ENCODE peak calls at places on chromosomes 7 and 10, in eight cellular contexts. One of them, this sample, is unnamed.

GRCh38 chr7:104891949-104892348 is 122.1 kb upstream of the KMT2E start:
- DNase-seq in HL-60: no peak
- DNase-seq in IMR-90: no peak
- DNase-seq in Panc1: no peak
- DNase-seq in Peyer's patch: no peak
- DNase-seq in fibroblast of villous mesenchyme: no peak
- DNase-seq in right lobe of liver: no peak
- DNase-seq in tibial artery: no peak
- DNase-seq in this sample: no peak

GRCh38 chr10:77359287-77359691 is 278.3 kb downstream of the KCNMA1 start:
- DNase-seq in HL-60: no peak
- DNase-seq in IMR-90: no peak
- DNase-seq in Panc1: no peak
- DNase-seq in Peyer's patch: no peak
- DNase-seq in fibroblast of villous mesenchyme: no peak
- DNase-seq in right lobe of liver: no peak
- DNase-seq in tibial artery: no peak
- DNase-seq in this sample: no peak

GRCh38 chr10:128063736-128064614 is 62.2 kb downstream of the MKI67 start:
- DNase-seq in HL-60: peak
- DNase-seq in IMR-90: no peak
- DNase-seq in Panc1: no peak
- DNase-seq in Peyer's patch: peak
- DNase-seq in fibroblast of villous mesenchyme: no peak
- DNase-seq in right lobe of liver: peak
- DNase-seq in tibial artery: no peak
- DNase-seq in this sample: no peak

GRCh38 chr7:11427686-11428273 is 404.2 kb downstream of the THSD7A start:
- DNase-seq in HL-60: peak
- DNase-seq in IMR-90: peak
- DNase-seq in Panc1: peak
- DNase-seq in Peyer's patch: no peak
- DNase-seq in fibroblast of villous mesenchyme: peak
- DNase-seq in right lobe of liver: no peak
- DNase-seq in tibial artery: no peak
- DNase-seq in this sample: peak

GRCh38 chr7:73438547-73439245 is 5.1 kb downstream of the FZD9 start:
- DNase-seq in HL-60: no peak
- DNase-seq in IMR-90: no peak
- DNase-seq in Panc1: no peak
- DNase-seq in Peyer's patch: no peak
- DNase-seq in fibroblast of villous mesenchyme: no peak
- DNase-seq in right lobe of liver: no peak
- DNase-seq in tibial artery: no peak
- DNase-seq in this sample: no peak

GRCh38 chr10:71241899-71242620 is 29.7 kb downstream of the UNC5B start:
- DNase-seq in HL-60: peak
- DNase-seq in IMR-90: no peak
- DNase-seq in Panc1: no peak
- DNase-seq in Peyer's patch: no peak
- DNase-seq in fibroblast of villous mesenchyme: no peak
- DNase-seq in right lobe of liver: no peak
- DNase-seq in tibial artery: no peak
- DNase-seq in this sample: no peak

GRCh38 chr7:5495581-5496375 is 72.1 kb upstream of the TNRC18 start:
- DNase-seq in HL-60: no peak
- DNase-seq in IMR-90: no peak
- DNase-seq in Panc1: no peak
- DNase-seq in Peyer's patch: no peak
- DNase-seq in fibroblast of villous mesenchyme: no peak
- DNase-seq in right lobe of liver: peak
- DNase-seq in tibial artery: peak
- DNase-seq in this sample: no peak

GRCh38 chr10:124917168-124917938 is 24.6 kb upstream of the ZRANB1 start:
- DNase-seq in HL-60: peak
- DNase-seq in IMR-90: peak
- DNase-seq in Panc1: no peak
- DNase-seq in Peyer's patch: peak
- DNase-seq in fibroblast of villous mesenchyme: peak
- DNase-seq in right lobe of liver: peak
- DNase-seq in tibial artery: peak
- DNase-seq in this sample: peak

GRCh38 chr10:119652361-119652760 is 1.2 kb downstream of the BAG3 start:
- DNase-seq in HL-60: no peak
- DNase-seq in IMR-90: peak
- DNase-seq in Panc1: no peak
- DNase-seq in Peyer's patch: no peak
- DNase-seq in fibroblast of villous mesenchyme: peak
- DNase-seq in right lobe of liver: no peak
- DNase-seq in tibial artery: no peak
- DNase-seq in this sample: peak

GRCh38 chr7:113144839-113145238 is 26.5 kb upstream of the SMIM30 start:
- DNase-seq in HL-60: no peak
- DNase-seq in IMR-90: no peak
- DNase-seq in Panc1: no peak
- DNase-seq in Peyer's patch: no peak
- DNase-seq in fibroblast of villous mesenchyme: no peak
- DNase-seq in right lobe of liver: no peak
- DNase-seq in tibial artery: no peak
- DNase-seq in this sample: no peak

GRCh38 chr10:96625173-96625572 is 38.4 kb upstream of the TM9SF3 start:
- DNase-seq in HL-60: no peak
- DNase-seq in IMR-90: no peak
- DNase-seq in Panc1: no peak
- DNase-seq in Peyer's patch: no peak
- DNase-seq in fibroblast of villous mesenchyme: no peak
- DNase-seq in right lobe of liver: no peak
- DNase-seq in tibial artery: no peak
- DNase-seq in this sample: no peak

GRCh38 chr7:139623518-139623917 is 100.0 kb downstream of the CLEC2L start:
- DNase-seq in HL-60: no peak
- DNase-seq in IMR-90: peak
- DNase-seq in Panc1: no peak
- DNase-seq in Peyer's patch: no peak
- DNase-seq in fibroblast of villous mesenchyme: no peak
- DNase-seq in right lobe of liver: no peak
- DNase-seq in tibial artery: no peak
- DNase-seq in this sample: no peak

GRCh38 chr10:91551856-91552255 is 81.0 kb downstream of the PPP1R3C start:
- DNase-seq in HL-60: no peak
- DNase-seq in IMR-90: peak
- DNase-seq in Panc1: peak
- DNase-seq in Peyer's patch: no peak
- DNase-seq in fibroblast of villous mesenchyme: peak
- DNase-seq in right lobe of liver: peak
- DNase-seq in tibial artery: peak
- DNase-seq in this sample: peak

GRCh38 chr7:31000161-31000693 is 36.5 kb downstream of the GHRHR start:
- DNase-seq in HL-60: peak
- DNase-seq in IMR-90: no peak
- DNase-seq in Panc1: no peak
- DNase-seq in Peyer's patch: no peak
- DNase-seq in fibroblast of villous mesenchyme: no peak
- DNase-seq in right lobe of liver: no peak
- DNase-seq in tibial artery: no peak
- DNase-seq in this sample: no peak

GRCh38 chr10:86953747-86954680 is 3.4 kb downstream of the MMRN2 start:
- DNase-seq in HL-60: no peak
- DNase-seq in IMR-90: peak
- DNase-seq in Panc1: no peak
- DNase-seq in Peyer's patch: no peak
- DNase-seq in fibroblast of villous mesenchyme: peak
- DNase-seq in right lobe of liver: peak
- DNase-seq in tibial artery: peak
- DNase-seq in this sample: peak

GRCh38 chr10:124983321-124983720 is 41.4 kb downstream of the ZRANB1 start:
- DNase-seq in HL-60: no peak
- DNase-seq in IMR-90: no peak
- DNase-seq in Panc1: no peak
- DNase-seq in Peyer's patch: no peak
- DNase-seq in fibroblast of villous mesenchyme: peak
- DNase-seq in right lobe of liver: no peak
- DNase-seq in tibial artery: no peak
- DNase-seq in this sample: no peak

GRCh38 chr7:70545214-70545613 is 586.7 kb upstream of the GALNT17 start:
- DNase-seq in HL-60: no peak
- DNase-seq in IMR-90: no peak
- DNase-seq in Panc1: no peak
- DNase-seq in Peyer's patch: no peak
- DNase-seq in fibroblast of villous mesenchyme: no peak
- DNase-seq in right lobe of liver: no peak
- DNase-seq in tibial artery: no peak
- DNase-seq in this sample: no peak

GRCh38 chr10:1476106-1476803 is 261.1 kb downstream of the ADARB2 start:
- DNase-seq in HL-60: no peak
- DNase-seq in IMR-90: no peak
- DNase-seq in Panc1: no peak
- DNase-seq in Peyer's patch: no peak
- DNase-seq in fibroblast of villous mesenchyme: no peak
- DNase-seq in right lobe of liver: no peak
- DNase-seq in tibial artery: no peak
- DNase-seq in this sample: no peak

DNA sequence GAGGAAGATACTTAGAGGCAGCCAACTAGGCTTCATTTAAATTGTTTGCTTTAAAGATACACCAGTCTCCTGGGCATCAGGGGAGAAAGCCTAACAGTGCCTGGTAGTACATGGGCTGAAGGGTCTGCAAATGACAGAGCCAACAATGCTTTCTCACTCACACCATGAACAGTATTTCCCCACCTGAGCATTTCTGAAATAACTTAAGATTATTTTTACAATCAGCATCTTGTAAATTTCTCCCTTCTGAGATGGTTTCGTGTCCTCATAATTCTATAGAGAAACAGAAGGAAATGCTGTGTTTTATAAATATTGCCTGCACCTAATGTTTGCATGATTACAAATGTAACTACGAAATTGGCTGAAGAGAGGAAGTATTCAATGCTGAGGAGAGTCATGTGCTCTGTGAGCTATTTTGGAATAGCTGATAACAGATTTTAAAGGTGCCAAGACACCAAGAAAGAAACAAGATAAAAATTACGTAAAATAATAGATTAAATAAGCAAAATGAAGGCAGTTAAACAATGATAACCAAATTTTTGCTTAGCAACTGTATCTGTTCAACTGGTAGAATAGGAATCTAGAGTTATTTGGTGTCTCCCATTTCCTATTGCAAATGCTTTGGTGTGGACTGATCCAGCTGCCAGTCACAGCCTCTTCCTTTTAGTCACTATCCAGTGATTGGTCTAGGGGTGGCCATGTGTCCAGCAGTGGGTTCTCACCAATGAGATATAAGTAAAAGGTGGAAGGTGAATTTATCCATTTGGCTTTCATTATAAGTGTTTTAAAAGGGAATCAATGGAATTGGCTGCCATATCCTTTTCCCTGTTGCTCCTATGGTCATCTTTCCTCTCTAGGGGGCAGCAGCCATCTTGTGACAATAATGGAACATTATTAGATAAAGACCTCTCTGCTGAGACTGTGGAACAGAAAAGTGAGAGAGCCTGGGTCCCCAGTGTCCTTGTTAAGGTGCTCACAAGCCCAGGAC is 167.9 kb upstream of the SLC26A5 start:
- DNase-seq in HL-60: no peak
- DNase-seq in IMR-90: no peak
- DNase-seq in Panc1: no peak
- DNase-seq in Peyer's patch: no peak
- DNase-seq in fibroblast of villous mesenchyme: peak
- DNase-seq in right lobe of liver: no peak
- DNase-seq in tibial artery: no peak
- DNase-seq in this sample: peak
- TF ChIP-seq CTCF in HL-60: no peak
- TF ChIP-seq CTCF in IMR-90: peak
- TF ChIP-seq CTCF in Panc1: peak
- TF ChIP-seq CTCF in Peyer's patch: no peak
- TF ChIP-seq CTCF in fibroblast of villous mesenchyme: peak
- TF ChIP-seq CTCF in right lobe of liver: peak
- TF ChIP-seq CTCF in tibial artery: no peak
- TF ChIP-seq CTCF in this sample: no peak

GRCh38 chr10:114239994-114240345 is 916 bp downstream of the VWA2 start:
- DNase-seq in HL-60: no peak
- DNase-seq in IMR-90: no peak
- DNase-seq in Panc1: no peak
- DNase-seq in Peyer's patch: no peak
- DNase-seq in fibroblast of villous mesenchyme: no peak
- DNase-seq in right lobe of liver: no peak
- DNase-seq in tibial artery: no peak
- DNase-seq in this sample: no peak
- H3K4me3 ChIP-seq in HL-60: no peak
- H3K4me3 ChIP-seq in IMR-90: no peak
- H3K4me3 ChIP-seq in Panc1: peak
- H3K4me3 ChIP-seq in Peyer's patch: peak
- H3K4me3 ChIP-seq in fibroblast of villous mesenchyme: no peak
- H3K4me3 ChIP-seq in right lobe of liver: no peak
- H3K4me3 ChIP-seq in tibial artery: no peak
- H3K4me3 ChIP-seq in this sample: no peak

GRCh38 chr10:26524161-26524831 is 86.2 kb downstream of the APBB1IP start:
- DNase-seq in HL-60: no peak
- DNase-seq in IMR-90: no peak
- DNase-seq in Panc1: no peak
- DNase-seq in Peyer's patch: no peak
- DNase-seq in fibroblast of villous mesenchyme: no peak
- DNase-seq in right lobe of liver: no peak
- DNase-seq in tibial artery: no peak
- DNase-seq in this sample: peak
- TF ChIP-seq CTCF in HL-60: no peak
- TF ChIP-seq CTCF in IMR-90: no peak
- TF ChIP-seq CTCF in Panc1: no peak
- TF ChIP-seq CTCF in Peyer's patch: no peak
- TF ChIP-seq CTCF in fibroblast of villous mesenchyme: no peak
- TF ChIP-seq CTCF in right lobe of liver: no peak
- TF ChIP-seq CTCF in tibial artery: no peak
- TF ChIP-seq CTCF in this sample: no peak

GRCh38 chr10:112979927-112980326 is 29.9 kb downstream of the TCF7L2 start:
- DNase-seq in HL-60: no peak
- DNase-seq in IMR-90: no peak
- DNase-seq in Panc1: no peak
- DNase-seq in Peyer's patch: no peak
- DNase-seq in fibroblast of villous mesenchyme: peak
- DNase-seq in right lobe of liver: no peak
- DNase-seq in tibial artery: no peak
- DNase-seq in this sample: no peak

GRCh38 chr10:112984756-112985155 is 34.7 kb downstream of the TCF7L2 start:
- DNase-seq in HL-60: no peak
- DNase-seq in IMR-90: no peak
- DNase-seq in Panc1: no peak
- DNase-seq in Peyer's patch: no peak
- DNase-seq in fibroblast of villous mesenchyme: peak
- DNase-seq in right lobe of liver: no peak
- DNase-seq in tibial artery: no peak
- DNase-seq in this sample: no peak

GRCh38 chr10:112983444-112984056 is 33.5 kb downstream of the TCF7L2 start:
- DNase-seq in HL-60: no peak
- DNase-seq in IMR-90: no peak
- DNase-seq in Panc1: no peak
- DNase-seq in Peyer's patch: no peak
- DNase-seq in fibroblast of villous mesenchyme: no peak
- DNase-seq in right lobe of liver: no peak
- DNase-seq in tibial artery: no peak
- DNase-seq in this sample: no peak

GRCh38 chr10:112980908-112981307 is 30.9 kb downstream of the TCF7L2 start:
- DNase-seq in HL-60: no peak
- DNase-seq in IMR-90: no peak
- DNase-seq in Panc1: no peak
- DNase-seq in Peyer's patch: no peak
- DNase-seq in fibroblast of villous mesenchyme: no peak
- DNase-seq in right lobe of liver: no peak
- DNase-seq in tibial artery: no peak
- DNase-seq in this sample: no peak

GRCh38 chr10:112981553-112981952 is 31.5 kb downstream of the TCF7L2 start:
- DNase-seq in HL-60: peak
- DNase-seq in IMR-90: no peak
- DNase-seq in Panc1: no peak
- DNase-seq in Peyer's patch: no peak
- DNase-seq in fibroblast of villous mesenchyme: peak
- DNase-seq in right lobe of liver: no peak
- DNase-seq in tibial artery: no peak
- DNase-seq in this sample: no peak
- H3K4me3 ChIP-seq in HL-60: no peak
- H3K4me3 ChIP-seq in IMR-90: no peak
- H3K4me3 ChIP-seq in Panc1: no peak
- H3K4me3 ChIP-seq in Peyer's patch: no peak
- H3K4me3 ChIP-seq in fibroblast of villous mesenchyme: no peak
- H3K4me3 ChIP-seq in right lobe of liver: no peak
- H3K4me3 ChIP-seq in tibial artery: no peak
- H3K4me3 ChIP-seq in this sample: no peak

This sample was measured in fibroblast of the aortic adventitia.